ENCODE peak calls at places on chromosomes 11 and 22, in ten cellular contexts. One of them, this sample, is unnamed.

GRCh38 chr11:102332611-102332994 is 14.4 kb upstream of the BIRC2 start:
- DNase-seq in psoas muscle: no peak
- DNase-seq in A172: no peak
- DNase-seq in NCI-H748 treated with DMSO at 0.1 percent for 48 hours: no peak
- DNase-seq in effector memory CD4-positive, alpha-beta T cell: no peak
- DNase-seq in NCI-H2081: no peak
- DNase-seq in ACHN: no peak
- DNase-seq in skeletal muscle cell: no peak
- DNase-seq in GM13976: no peak
- DNase-seq in RCC 7860: no peak
- DNase-seq in this sample: no peak

GRCh38 chr11:61587951-61588695 is 7.2 kb upstream of the SYT7 start:
- DNase-seq in NCI-H2081: peak; percentile 38
- DNase-seq in skeletal muscle cell: no peak
- DNase-seq in ACHN: peak; percentile 35
- DNase-seq in GM13976: peak; percentile 68
- DNase-seq in NCI-H748 treated with DMSO at 0.1 percent for 48 hours: no peak
- DNase-seq in A172: no peak
- DNase-seq in effector memory CD4-positive, alpha-beta T cell: peak; percentile 34
- DNase-seq in RCC 7860: no peak
- DNase-seq in psoas muscle: peak; percentile 71
- DNase-seq in this sample: peak; percentile 77

GRCh38 chr11:128342511-128343133 is 244.7 kb downstream of the ETS1 start:
- DNase-seq in GM13976: peak; percentile 42
- DNase-seq in effector memory CD4-positive, alpha-beta T cell: peak; percentile 51
- DNase-seq in A172: peak; percentile 56
- DNase-seq in NCI-H748 treated with DMSO at 0.1 percent for 48 hours: peak; percentile 93
- DNase-seq in ACHN: no peak
- DNase-seq in psoas muscle: peak; percentile 76
- DNase-seq in skeletal muscle cell: peak; percentile 66
- DNase-seq in NCI-H2081: peak; percentile 74
- DNase-seq in RCC 7860: peak; percentile 5
- DNase-seq in this sample: no peak

GRCh38 chr11:134363161-134363560 is 31.4 kb downstream of the GLB1L2 start:
- DNase-seq in skeletal muscle cell: no peak
- DNase-seq in psoas muscle: peak; percentile 30
- DNase-seq in GM13976: no peak
- DNase-seq in RCC 7860: no peak
- DNase-seq in NCI-H2081: no peak
- DNase-seq in NCI-H748 treated with DMSO at 0.1 percent for 48 hours: no peak
- DNase-seq in effector memory CD4-positive, alpha-beta T cell: no peak
- DNase-seq in ACHN: no peak
- DNase-seq in A172: no peak
- DNase-seq in this sample: no peak

GRCh38 chr11:47987310-47987709 is 7.0 kb downstream of the PTPRJ start:
- DNase-seq in RCC 7860: no peak
- DNase-seq in psoas muscle: no peak
- DNase-seq in A172: no peak
- DNase-seq in skeletal muscle cell: no peak
- DNase-seq in GM13976: no peak
- DNase-seq in NCI-H748 treated with DMSO at 0.1 percent for 48 hours: no peak
- DNase-seq in effector memory CD4-positive, alpha-beta T cell: no peak
- DNase-seq in ACHN: no peak
- DNase-seq in NCI-H2081: no peak
- DNase-seq in this sample: peak; percentile 86

GRCh38 chr22:47779474-47779873 is 1017.0 kb downstream of the TBC1D22A start:
- DNase-seq in NCI-H2081: no peak
- DNase-seq in NCI-H748 treated with DMSO at 0.1 percent for 48 hours: no peak
- DNase-seq in A172: no peak
- DNase-seq in effector memory CD4-positive, alpha-beta T cell: no peak
- DNase-seq in psoas muscle: no peak
- DNase-seq in GM13976: no peak
- DNase-seq in skeletal muscle cell: no peak
- DNase-seq in RCC 7860: no peak
- DNase-seq in ACHN: no peak
- DNase-seq in this sample: no peak

GRCh38 chr22:30444632-30445437 is 19.3 kb downstream of the MTFP1 start:
- DNase-seq in effector memory CD4-positive, alpha-beta T cell: peak; percentile 17
- DNase-seq in A172: no peak
- DNase-seq in RCC 7860: no peak
- DNase-seq in GM13976: peak; percentile 87
- DNase-seq in NCI-H2081: peak; percentile 40
- DNase-seq in ACHN: peak; percentile 65
- DNase-seq in psoas muscle: no peak
- DNase-seq in NCI-H748 treated with DMSO at 0.1 percent for 48 hours: peak; percentile 45
- DNase-seq in skeletal muscle cell: no peak
- DNase-seq in this sample: peak; percentile 27

GRCh38 chr11:498297-499181 is 8.5 kb downstream of the RNH1 start:
- DNase-seq in A172: no peak
- DNase-seq in skeletal muscle cell: no peak
- DNase-seq in GM13976: no peak
- DNase-seq in ACHN: no peak
- DNase-seq in NCI-H2081: no peak
- DNase-seq in NCI-H748 treated with DMSO at 0.1 percent for 48 hours: no peak
- DNase-seq in RCC 7860: no peak
- DNase-seq in effector memory CD4-positive, alpha-beta T cell: no peak
- DNase-seq in psoas muscle: peak; percentile 56
- DNase-seq in this sample: no peak

GRCh38 chr22:31105282-31105929 is 2.0 kb downstream of the SELENOM start:
- DNase-seq in effector memory CD4-positive, alpha-beta T cell: no peak
- DNase-seq in skeletal muscle cell: no peak
- DNase-seq in ACHN: no peak
- DNase-seq in RCC 7860: no peak
- DNase-seq in NCI-H748 treated with DMSO at 0.1 percent for 48 hours: no peak
- DNase-seq in GM13976: no peak
- DNase-seq in NCI-H2081: no peak
- DNase-seq in A172: no peak
- DNase-seq in psoas muscle: no peak
- DNase-seq in this sample: no peak

GRCh38 chr11:2655834-2656622 is 43.8 kb downstream of the KCNQ1OT1 start:
- DNase-seq in psoas muscle: no peak
- DNase-seq in GM13976: no peak
- DNase-seq in skeletal muscle cell: peak; percentile 9
- DNase-seq in ACHN: no peak
- DNase-seq in RCC 7860: peak; percentile 67
- DNase-seq in A172: peak; percentile 84
- DNase-seq in NCI-H2081: no peak
- DNase-seq in NCI-H748 treated with DMSO at 0.1 percent for 48 hours: no peak
- DNase-seq in effector memory CD4-positive, alpha-beta T cell: no peak
- DNase-seq in this sample: peak; percentile 10

GRCh38 chr22:21866821-21867527 is 471 bp downstream of the MAPK1 start:
- DNase-seq in ACHN: peak; percentile 21
- DNase-seq in NCI-H748 treated with DMSO at 0.1 percent for 48 hours: no peak
- DNase-seq in RCC 7860: no peak
- DNase-seq in effector memory CD4-positive, alpha-beta T cell: no peak
- DNase-seq in GM13976: no peak
- DNase-seq in NCI-H2081: peak; percentile 50
- DNase-seq in A172: no peak
- DNase-seq in psoas muscle: no peak
- DNase-seq in skeletal muscle cell: no peak
- DNase-seq in this sample: no peak

GRCh38 chr22:32823024-32823730 is 21.7 kb downstream of the TIMP3 start:
- DNase-seq in A172: peak; percentile 26
- DNase-seq in ACHN: peak; percentile 32
- DNase-seq in psoas muscle: no peak
- DNase-seq in skeletal muscle cell: no peak
- DNase-seq in NCI-H2081: no peak
- DNase-seq in GM13976: peak; percentile 42
- DNase-seq in effector memory CD4-positive, alpha-beta T cell: no peak
- DNase-seq in NCI-H748 treated with DMSO at 0.1 percent for 48 hours: no peak
- DNase-seq in RCC 7860: no peak
- DNase-seq in this sample: no peak

GRCh38 chr11:118956847-118957469 is 860 bp downstream of the UPK2 start:
- DNase-seq in NCI-H748 treated with DMSO at 0.1 percent for 48 hours: no peak
- DNase-seq in psoas muscle: no peak
- DNase-seq in ACHN: no peak
- DNase-seq in A172: no peak
- DNase-seq in NCI-H2081: no peak
- DNase-seq in GM13976: no peak
- DNase-seq in RCC 7860: no peak
- DNase-seq in skeletal muscle cell: no peak
- DNase-seq in effector memory CD4-positive, alpha-beta T cell: no peak
- DNase-seq in this sample: no peak

GRCh38 chr11:2312232-2313042 is 10.6 kb downstream of the TSPAN32 start:
- DNase-seq in RCC 7860: peak; percentile 45
- DNase-seq in GM13976: no peak
- DNase-seq in ACHN: no peak
- DNase-seq in effector memory CD4-positive, alpha-beta T cell: no peak
- DNase-seq in A172: peak; percentile 95
- DNase-seq in NCI-H2081: no peak
- DNase-seq in skeletal muscle cell: no peak
- DNase-seq in psoas muscle: peak; percentile 56
- DNase-seq in NCI-H748 treated with DMSO at 0.1 percent for 48 hours: no peak
- DNase-seq in this sample: no peak

GRCh38 chr11:1290052-1291040 is 19.1 kb downstream of the TOLLIP start:
- DNase-seq in psoas muscle: peak; percentile 35
- DNase-seq in RCC 7860: no peak
- DNase-seq in A172: no peak
- DNase-seq in skeletal muscle cell: no peak
- DNase-seq in NCI-H748 treated with DMSO at 0.1 percent for 48 hours: no peak
- DNase-seq in NCI-H2081: no peak
- DNase-seq in GM13976: no peak
- DNase-seq in effector memory CD4-positive, alpha-beta T cell: no peak
- DNase-seq in ACHN: no peak
- DNase-seq in this sample: no peak

GRCh38 chr22:39478461-39478860 is 21.6 kb downstream of the MGAT3 start:
- DNase-seq in GM13976: no peak
- DNase-seq in ACHN: peak; percentile 43
- DNase-seq in A172: no peak
- DNase-seq in effector memory CD4-positive, alpha-beta T cell: no peak
- DNase-seq in skeletal muscle cell: no peak
- DNase-seq in NCI-H748 treated with DMSO at 0.1 percent for 48 hours: no peak
- DNase-seq in psoas muscle: peak; percentile 55
- DNase-seq in NCI-H2081: no peak
- DNase-seq in RCC 7860: no peak
- DNase-seq in this sample: no peak

GRCh38 chr11:47523491-47524199 is 29.3 kb downstream of the CELF1 start:
- DNase-seq in skeletal muscle cell: peak; percentile 62
- DNase-seq in RCC 7860: peak; percentile 53
- DNase-seq in NCI-H2081: no peak
- DNase-seq in effector memory CD4-positive, alpha-beta T cell: peak; percentile 4
- DNase-seq in psoas muscle: no peak
- DNase-seq in NCI-H748 treated with DMSO at 0.1 percent for 48 hours: no peak
- DNase-seq in GM13976: peak; percentile 54
- DNase-seq in ACHN: peak; percentile 61
- DNase-seq in A172: peak; percentile 84
- DNase-seq in this sample: no peak

GRCh38 chr11:63996512-63996911 is 10.3 kb downstream of the OTUB1 start:
- DNase-seq in effector memory CD4-positive, alpha-beta T cell: no peak
- DNase-seq in NCI-H748 treated with DMSO at 0.1 percent for 48 hours: no peak
- DNase-seq in skeletal muscle cell: no peak
- DNase-seq in RCC 7860: no peak
- DNase-seq in NCI-H2081: no peak
- DNase-seq in psoas muscle: no peak
- DNase-seq in GM13976: no peak
- DNase-seq in ACHN: no peak
- DNase-seq in A172: no peak
- DNase-seq in this sample: no peak

This sample was measured in NCI-H526 treated with DMSO at 0.1 percent for 48 hours.